ENCODE peak calls at places on chromosomes 12 and 14, in eight cellular contexts. W is fibroblast of pulmonary artery; D is astrocyte of the cerebellum; F is activated CD8-positive, alpha-beta T cell treated with anti-CD3 and anti-CD28 coated beads for 36 hours; G is ACHN; X is left cardiac atrium; C is ELF-1; U is pancreas. O is an unnamed sample.

GRCh38 chr14:52313493-52313881 is 625 bp upstream of the PTGER2 start:
- DNase-seq in W (peak), D (no peak), F (no peak), G (no peak), X (no peak), C (no peak), U (no peak), O (no peak)

GRCh38 chr14:22900088-22900799 is 17.2 kb downstream of the REM2 start:
- DNase-seq in W (peak), D (peak), F (peak), G (peak), X (no peak), C (peak), U (no peak), O (peak)

GRCh38 chr12:49622501-49623141 is 740 bp upstream of the PRPF40B start:
- DNase-seq in W (no peak), D (peak), F (peak), G (peak), X (no peak), C (peak), U (peak), O (peak)

GRCh38 chr12:23585782-23586163 is 363.7 kb downstream of the SOX5 start:
- DNase-seq in W (no peak), D (no peak), F (no peak), G (no peak), X (no peak), C (peak), U (no peak), O (peak)

GRCh38 chr12:30391766-30392366 is 303.8 kb downstream of the IPO8 start:
- DNase-seq in W (no peak), D (no peak), F (no peak), G (no peak), X (no peak), C (no peak), U (no peak), O (no peak)

GRCh38 chr12:25455696-25456095 is 97.4 kb downstream of the LMNTD1 start:
- DNase-seq in W (no peak), D (no peak), F (no peak), G (no peak), X (no peak), C (no peak), U (no peak), O (no peak)

GRCh38 chr14:105857223-105857815 is 330.9 kb downstream of the TMEM121 start:
- DNase-seq in W (no peak), D (no peak), F (no peak), G (no peak), X (peak), C (no peak), U (peak), O (no peak)

GRCh38 chr12:121159467-121160307 is 27.0 kb downstream of the P2RX7 start:
- DNase-seq in W (no peak), D (no peak), F (no peak), G (no peak), X (no peak), C (no peak), U (no peak), O (no peak)

GRCh38 chr12:46744256-46744655 is 81.5 kb downstream of the SLC38A4 start:
- DNase-seq in W (no peak), D (peak), F (no peak), G (no peak), X (no peak), C (no peak), U (no peak), O (no peak)

GRCh38 chr12:97142737-97143450 is 235.8 kb downstream of the NEDD1 start:
- DNase-seq in W (no peak), D (no peak), F (no peak), G (no peak), X (peak), C (peak), U (no peak), O (no peak)

GRCh38 chr12:132522586-132523380 is 32.8 kb downstream of the FBRSL1 start:
- DNase-seq in W (no peak), D (no peak), F (no peak), G (peak), X (no peak), C (no peak), U (no peak), O (peak)

GRCh38 chr12:107564946-107565345 is 120.7 kb upstream of the PWP1 start:
- DNase-seq in W (peak), D (no peak), F (peak), G (peak), X (no peak), C (no peak), U (no peak), O (peak)

GRCh38 chr12:130086777-130087176 is 75.5 kb upstream of the FZD10 start:
- DNase-seq in W (no peak), D (no peak), F (no peak), G (no peak), X (no peak), C (no peak), U (no peak), O (no peak)

GRCh38 chr14:65211341-65211987 is 109.1 kb upstream of the MAX start:
- DNase-seq in W (peak), D (peak), F (peak), G (peak), X (no peak), C (no peak), U (no peak), O (no peak)

GRCh38 chr14:103185051-103186027 is 62.1 kb downstream of the TNFAIP2 start:
- DNase-seq in W (peak), D (peak), F (no peak), G (peak), X (no peak), C (peak), U (no peak), O (peak)

GRCh38 chr12:80877706-80878384 is 59.9 kb downstream of the LIN7A start:
- DNase-seq in W (no peak), D (no peak), F (no peak), G (no peak), X (no peak), C (no peak), U (no peak), O (no peak)

GRCh38 chr12:131491887-131492490 is 218.9 kb upstream of the SFSWAP start:
- DNase-seq in W (no peak), D (no peak), F (no peak), G (no peak), X (no peak), C (no peak), U (no peak), O (no peak)

GRCh38 chr12:116121453-116121871 is 156.0 kb downstream of the MED13L start:
- DNase-seq in W (peak), D (no peak), F (no peak), G (no peak), X (no peak), C (no peak), U (no peak), O (no peak)

GRCh38 chr12:40312982-40313576 is 88.3 kb downstream of the LRRK2 start:
- DNase-seq in W (peak), D (peak), F (no peak), G (peak), X (no peak), C (no peak), U (no peak), O (no peak)

GRCh38 chr14:72401632-72402428 is 469.6 kb downstream of the RGS6 start:
- DNase-seq in W (no peak), D (no peak), F (peak), G (no peak), X (no peak), C (no peak), U (no peak), O (no peak)

GRCh38 chr12:116247377-116247776 is 30.1 kb downstream of the MED13L start:
- DNase-seq in W (peak), D (no peak), F (no peak), G (no peak), X (no peak), C (no peak), U (no peak), O (no peak)

GRCh38 chr14:68416156-68416555 is 376.7 kb downstream of the ZFP36L1 start:
- DNase-seq in W (no peak), D (no peak), F (no peak), G (no peak), X (no peak), C (no peak), U (no peak), O (no peak)

GRCh38 chr12:48159976-48160525 is 2.7 kb upstream of the ASB8 start:
- DNase-seq in W (no peak), D (no peak), F (no peak), G (no peak), X (no peak), C (no peak), U (no peak), O (no peak)

GRCh38 chr12:92034083-92034482 is 111.6 kb downstream of the BTG1 start:
- DNase-seq in W (no peak), D (no peak), F (no peak), G (no peak), X (no peak), C (no peak), U (no peak), O (no peak)

GRCh38 chr14:42192659-42193425 is 586.2 kb downstream of the LRFN5 start:
- DNase-seq in W (peak), D (peak), F (no peak), G (peak), X (no peak), C (no peak), U (no peak), O (no peak)

GRCh38 chr12:69553626-69554248 is 31.5 kb upstream of the CCT2 start:
- DNase-seq in W (peak), D (peak), F (no peak), G (peak), X (no peak), C (no peak), U (no peak), O (no peak)

GRCh38 chr14:105881021-105881930 is 354.9 kb downstream of the TMEM121 start:
- DNase-seq in W (no peak), D (no peak), F (no peak), G (no peak), X (peak), C (no peak), U (peak), O (no peak)

GRCh38 chr12:91331371-91331770 is 148.8 kb upstream of the DCN start:
- DNase-seq in W (no peak), D (no peak), F (no peak), G (no peak), X (no peak), C (no peak), U (no peak), O (no peak)

GRCh38 chr12:59077153-59077930 is 157.0 kb upstream of the LRIG3 start:
- DNase-seq in W (peak), D (no peak), F (no peak), G (no peak), X (peak), C (no peak), U (no peak), O (no peak)

GRCh38 chr12:130933269-130933995 is 20.3 kb upstream of the ADGRD1 start:
- DNase-seq in W (no peak), D (no peak), F (no peak), G (no peak), X (peak), C (no peak), U (no peak), O (no peak)

GRCh38 chr12:118055144-118055557 is 5.8 kb downstream of the WSB2 start:
- DNase-seq in W (peak), D (no peak), F (peak), G (peak), X (peak), C (peak), U (no peak), O (peak)

GRCh38 chr14:65260786-65261185 is 151.7 kb upstream of the FUT8 start:
- DNase-seq in W (no peak), D (no peak), F (no peak), G (no peak), X (no peak), C (no peak), U (no peak), O (no peak)